ENCODE peak calls at places on chromosome 5, in seven cellular contexts. E is GM12878, U is sigmoid colon, I is K562, A is SK-N-SH, O is suprapubic skin, H is upper lobe of left lung. P is an unnamed sample.
A peak's percentile ranks its signal among the peaks of the same experiment; 100 is the strongest.

GRCh38 chr5:169836835-169837234 is 143.5 kb downstream of the INSYN2B start:
- DNase-seq in E (no peak), U (no peak), I (no peak), A (no peak), O (no peak), H (no peak), P (no peak)

GRCh38 chr5:27855491-27855890 is 817.1 kb upstream of the CDH9 start:
- DNase-seq in E (no peak), U (no peak), I (no peak), A (no peak), O (no peak), H (no peak), P (no peak)

GRCh38 chr5:44641820-44642219 is 166.9 kb upstream of the MRPS30 start:
- DNase-seq in E (no peak), U (no peak), I (no peak), A (no peak), O (no peak), H (no peak), P (no peak)

GRCh38 chr5:66527478-66527877 is 68.7 kb upstream of the MAST4 start:
- DNase-seq in E (no peak), U (no peak), I (no peak), A (no peak), O (no peak), H (no peak), P (no peak)

GRCh38 chr5:177497011-177497296 is 450 bp downstream of the PDLIM7 start:
- DNase-seq in E (no peak), U (no peak), I (peak; percentile 71), A (no peak), O (no peak), H (no peak), P (no peak)

GRCh38 chr5:128579111-128579510 is 41.1 kb upstream of the FBN2 start:
- DNase-seq in E (no peak), U (no peak), I (no peak), A (no peak), O (no peak), H (no peak), P (no peak)

GRCh38 chr5:159788835-159789331 is 127.4 kb upstream of the ADRA1B start:
- DNase-seq in E (no peak), U (no peak), I (no peak), A (no peak), O (no peak), H (no peak), P (no peak)

GRCh38 chr5:3392306-3392939 is 203.2 kb upstream of the IRX1 start:
- DNase-seq in E (no peak), U (no peak), I (peak; percentile 26), A (peak; percentile 62), O (no peak), H (peak; percentile 42), P (no peak)

GRCh38 chr5:107580902-107581823 is 89.6 kb downstream of the EFNA5 start:
- DNase-seq in E (no peak), U (no peak), I (no peak), A (no peak), O (no peak), H (no peak), P (no peak)

GRCh38 chr5:16889203-16889971 is 46.7 kb downstream of the MYO10 start:
- DNase-seq in E (no peak), U (no peak), I (no peak), A (no peak), O (no peak), H (no peak), P (no peak)

GRCh38 chr5:79954620-79955019 is 36.4 kb downstream of the MTX3 start:
- DNase-seq in E (no peak), U (no peak), I (no peak), A (no peak), O (no peak), H (no peak), P (no peak)

GRCh38 chr5:1164696-1165630 is 36.4 kb upstream of the SLC6A19 start:
- DNase-seq in E (no peak), U (no peak), I (no peak), A (no peak), O (no peak), H (peak; percentile 41), P (no peak)

GRCh38 chr5:171162602-171163001 is 146.4 kb upstream of the TLX3 start:
- DNase-seq in E (no peak), U (no peak), I (peak; percentile 12), A (peak; percentile 38), O (no peak), H (no peak), P (no peak)
- TF ChIP-seq EP300 in E (no peak), U (no peak), I (no peak), A (no peak), O (no peak), H (no peak), P (no peak)

DNA sequence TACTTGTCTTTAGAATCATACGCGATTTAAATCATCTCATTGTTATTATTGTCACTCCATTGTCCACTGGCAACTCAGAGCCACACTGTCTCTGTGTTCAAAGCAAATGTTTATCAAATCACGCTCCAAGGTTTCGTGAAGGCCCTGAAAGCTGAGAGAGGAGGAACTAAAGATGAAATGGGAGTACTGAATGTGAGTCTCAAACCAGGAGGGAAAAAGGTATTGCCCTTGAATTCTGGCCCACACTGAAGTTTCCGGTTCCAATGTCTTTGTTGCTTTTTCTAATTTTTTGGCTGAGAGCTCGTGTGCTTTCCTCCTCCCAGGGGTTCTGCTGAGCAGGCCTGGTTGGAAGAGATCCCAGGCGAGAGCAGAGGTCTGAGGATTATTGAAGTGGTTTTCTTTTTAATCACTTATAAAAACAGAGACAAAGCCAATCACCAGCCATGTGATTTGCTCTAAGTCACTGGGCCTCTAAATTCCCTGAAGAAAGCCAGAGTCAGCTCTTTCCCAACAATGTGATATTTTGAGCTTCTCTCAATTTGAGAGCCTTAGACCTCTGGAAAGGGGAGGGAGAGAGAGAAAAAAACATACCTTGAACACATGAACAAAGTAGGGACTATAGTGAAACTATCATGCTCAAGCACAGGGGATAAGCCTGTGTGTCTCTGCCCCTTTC is 420.8 kb upstream of the GRAMD2B start:
- DNase-seq in E (no peak), U (no peak), I (no peak), A (no peak), O (peak; percentile 67), H (no peak), P (no peak)
- TF ChIP-seq EP300 in E (no peak), U (no peak), I (no peak), A (no peak), O (no peak), H (no peak), P (no peak)

GRCh38 chr5:14035859-14036440 is 91.5 kb upstream of the DNAH5 start:
- DNase-seq in E (no peak), U (no peak), I (no peak), A (no peak), O (no peak), H (no peak), P (peak; percentile 12)
- TF ChIP-seq EP300 in E (peak; percentile 25), U (no peak), I (no peak), A (peak; percentile 97), O (no peak), H (no peak), P (no peak)

DNA sequence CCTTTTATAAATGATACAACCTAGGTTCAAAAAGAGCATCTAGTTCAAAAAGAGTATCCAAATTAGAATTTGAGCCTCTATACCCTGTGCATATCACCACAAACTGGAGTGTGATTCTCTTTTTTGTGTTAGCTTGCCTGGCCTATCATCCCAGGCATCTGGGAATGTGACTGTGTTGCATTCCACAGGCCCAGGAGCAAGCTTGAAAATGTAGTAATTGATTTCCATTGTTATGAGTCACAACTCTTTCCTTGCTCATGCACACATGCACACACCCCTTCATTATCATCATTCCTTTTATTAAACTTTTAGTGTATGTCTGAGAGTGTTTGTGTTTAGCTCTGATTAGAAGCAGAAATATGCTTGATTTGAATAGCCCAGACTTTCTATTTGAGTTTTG is 75.2 kb downstream of the FCHO2 start:
- DNase-seq in E (no peak), U (no peak), I (no peak), A (peak; percentile 9), O (no peak), H (no peak), P (no peak)
- TF ChIP-seq EP300 in E (no peak), U (no peak), I (no peak), A (no peak), O (no peak), H (no peak), P (no peak)

GRCh38 chr5:91379602-91380490 is 3.3 kb downstream of the ARRDC3 start:
- DNase-seq in E (peak; percentile 49), U (peak; percentile 94), I (peak; percentile 78), A (peak; percentile 89), O (peak; percentile 93), H (peak; percentile 99), P (peak; percentile 96)

GRCh38 chr5:91381134-91381773 is 1.9 kb downstream of the ARRDC3 start:
- DNase-seq in E (no peak), U (no peak), I (no peak), A (no peak), O (no peak), H (no peak), P (no peak)

GRCh38 chr5:91381774-91382492 is 1.2 kb downstream of the ARRDC3 start:
- DNase-seq in E (peak; percentile 41), U (peak; percentile 87), I (peak; percentile 44), A (peak; percentile 69), O (peak; percentile 76), H (no peak), P (peak; percentile 80)

GRCh38 chr5:91378683-91379601 is 4.2 kb downstream of the ARRDC3 start:
- DNase-seq in E (no peak), U (no peak), I (no peak), A (no peak), O (no peak), H (no peak), P (no peak)

GRCh38 chr5:91380491-91381133 is 2.5 kb downstream of the ARRDC3 start:
- DNase-seq in E (peak; percentile 67), U (peak; percentile 99), I (peak; percentile 82), A (peak; percentile 89), O (peak; percentile 99), H (peak; percentile 99), P (peak; percentile 99)
- TF ChIP-seq EP300 in E (no peak), U (no peak), I (no peak), A (no peak), O (no peak), H (no peak), P (no peak)

GRCh38 chr5:149913449-149914419 is 30.9 kb downstream of the PDE6A start:
- DNase-seq in E (no peak), U (no peak), I (no peak), A (no peak), O (no peak), H (no peak), P (no peak)
- TF ChIP-seq EP300 in E (no peak), U (no peak), I (no peak), A (no peak), O (no peak), H (no peak), P (no peak)

GRCh38 chr5:83447533-83447932 is 24.0 kb upstream of the VCAN start:
- DNase-seq in E (no peak), U (no peak), I (no peak), A (no peak), O (no peak), H (no peak), P (no peak)

GRCh38 chr5:83453937-83454336 is 17.6 kb upstream of the VCAN start:
- DNase-seq in E (no peak), U (no peak), I (no peak), A (no peak), O (no peak), H (no peak), P (no peak)

GRCh38 chr5:83446253-83446947 is 25.1 kb upstream of the VCAN start:
- DNase-seq in E (no peak), U (no peak), I (no peak), A (no peak), O (no peak), H (no peak), P (no peak)

GRCh38 chr5:83450840-83451239 is 20.7 kb upstream of the VCAN start:
- DNase-seq in E (no peak), U (no peak), I (no peak), A (no peak), O (no peak), H (no peak), P (no peak)

GRCh38 chr5:83450183-83450839 is 21.2 kb upstream of the VCAN start:
- DNase-seq in E (no peak), U (no peak), I (no peak), A (no peak), O (no peak), H (no peak), P (no peak)
- TF ChIP-seq EP300 in E (no peak), U (no peak), I (no peak), A (no peak), O (no peak), H (no peak), P (no peak)